ENCODE peak calls at places on chromosomes 3 and 15, in nine cellular contexts. Z is thoracic aorta; H is naive thymus-derived CD8-positive, alpha-beta T cell; Q is stimulated activated naive CD8-positive, alpha-beta T cell treated with anti-CD3 and anti-CD28 coated beads, Interleukin-15, Interleukin-2, amounts not matched to agents 100 U/mL and 50 U/mL, for 24 hours; Y is activated T-helper 1 cell treated with Interleukin-2 at 50 U/mL for 16 hours; A is NCI-H1105; I is SW 1271; D is NCI-H345; N is activated CD8-positive, alpha-beta memory T cell treated with anti-CD3 and anti-CD28 coated beads, Interleukin-2, amount 50 U/mL, for 48 hours. B is an unnamed sample.
A peak's percentile ranks its signal among the peaks of the same experiment; 100 is the strongest.

GRCh38 chr3:54987719-54988118 is 59.9 kb upstream of the LRTM1 start:
- DNase-seq in Z (no peak), H (no peak), Q (no peak), Y (no peak), A (peak; percentile 16), I (no peak), D (no peak), N (no peak), B (no peak)

GRCh38 chr3:157493627-157494550 is 9.3 kb downstream of the VEPH1 start:
- DNase-seq in Z (no peak), H (no peak), Q (no peak), Y (no peak), A (peak; percentile 46), I (no peak), D (peak; percentile 84), N (no peak), B (no peak)

GRCh38 chr3:14371573-14372474 is 30.6 kb upstream of the SLC6A6 start:
- DNase-seq in Z (peak; percentile 15), H (no peak), Q (no peak), Y (no peak), A (peak; percentile 72), I (peak; percentile 62), D (peak; percentile 84), N (no peak), B (no peak)

GRCh38 chr15:55360256-55360655 is 41.2 kb downstream of the PIGB start:
- DNase-seq in Z (no peak), H (no peak), Q (no peak), Y (no peak), A (no peak), I (no peak), D (no peak), N (no peak), B (no peak)

GRCh38 chr15:96285715-96286367 is 44.7 kb upstream of the NR2F2 start:
- DNase-seq in Z (no peak), H (no peak), Q (no peak), Y (no peak), A (no peak), I (no peak), D (no peak), N (no peak), B (no peak)

GRCh38 chr3:41681479-41681878 is 280.4 kb downstream of the ULK4 start:
- DNase-seq in Z (no peak), H (no peak), Q (no peak), Y (no peak), A (no peak), I (no peak), D (no peak), N (no peak), B (no peak)

GRCh38 chr3:60839242-60839641 is 412.0 kb downstream of the FHIT start:
- DNase-seq in Z (no peak), H (no peak), Q (no peak), Y (no peak), A (no peak), I (no peak), D (peak; percentile 6), N (no peak), B (no peak)

GRCh38 chr3:147381610-147382009 is 24.7 kb downstream of the ZIC4 start:
- DNase-seq in Z (no peak), H (no peak), Q (no peak), Y (no peak), A (no peak), I (no peak), D (no peak), N (no peak), B (no peak)

GRCh38 chr15:27582741-27583400 is 516.2 kb downstream of the OCA2 start:
- DNase-seq in Z (no peak), H (no peak), Q (no peak), Y (no peak), A (no peak), I (no peak), D (no peak), N (no peak), B (no peak)

GRCh38 chr15:50506121-50506520 is 40.3 kb downstream of the USP50 start:
- DNase-seq in Z (no peak), H (no peak), Q (no peak), Y (no peak), A (no peak), I (no peak), D (no peak), N (no peak), B (no peak)

GRCh38 chr3:159266779-159267178 is 464.9 kb downstream of the MFSD1 start:
- DNase-seq in Z (no peak), H (no peak), Q (peak; percentile 15), Y (no peak), A (peak; percentile 53), I (no peak), D (peak; percentile 11), N (peak; percentile 53), B (no peak)

GRCh38 chr3:54999801-55000200 is 71.9 kb upstream of the LRTM1 start:
- DNase-seq in Z (no peak), H (no peak), Q (no peak), Y (no peak), A (peak; percentile 5), I (no peak), D (no peak), N (no peak), B (no peak)

GRCh38 chr15:96108405-96108804 is 222.1 kb upstream of the NR2F2 start:
- DNase-seq in Z (no peak), H (no peak), Q (no peak), Y (no peak), A (no peak), I (no peak), D (no peak), N (no peak), B (no peak)

GRCh38 chr3:119600732-119601131 is 3.0 kb downstream of the PLA1A start:
- DNase-seq in Z (no peak), H (no peak), Q (peak; percentile 35), Y (no peak), A (no peak), I (no peak), D (no peak), N (no peak), B (no peak)

GRCh38 chr15:84671211-84671610 is 13.2 kb upstream of the NMB start:
- DNase-seq in Z (no peak), H (no peak), Q (no peak), Y (no peak), A (no peak), I (no peak), D (no peak), N (no peak), B (no peak)

GRCh38 chr3:72690646-72691045 is 157.6 kb downstream of the SHQ1 start:
- DNase-seq in Z (no peak), H (no peak), Q (no peak), Y (no peak), A (no peak), I (no peak), D (no peak), N (no peak), B (no peak)

GRCh38 chr15:51090753-51091152 is 4.0 kb downstream of the TNFAIP8L3 start:
- DNase-seq in Z (no peak), H (no peak), Q (no peak), Y (no peak), A (no peak), I (no peak), D (no peak), N (no peak), B (no peak)

GRCh38 chr15:23687143-23687470 is at the start of gene NDN:
- DNase-seq in Z (no peak), H (no peak), Q (no peak), Y (no peak), A (no peak), I (no peak), D (no peak), N (peak; percentile 52), B (peak; percentile 77)

GRCh38 chr3:5568451-5568850 is 380.9 kb downstream of the EDEM1 start:
- DNase-seq in Z (no peak), H (no peak), Q (no peak), Y (no peak), A (no peak), I (no peak), D (no peak), N (no peak), B (no peak)

GRCh38 chr3:46383946-46384330 is 13.2 kb downstream of the CCR5 start:
- DNase-seq in Z (no peak), H (no peak), Q (no peak), Y (no peak), A (no peak), I (no peak), D (no peak), N (no peak), B (no peak)

GRCh38 chr3:128348805-128349531 is 117.7 kb downstream of the DNAJB8 start:
- DNase-seq in Z (no peak), H (no peak), Q (no peak), Y (no peak), A (no peak), I (no peak), D (no peak), N (no peak), B (no peak)